ENCODE peak calls at places on chromosomes 5 and 9, in eight cellular contexts. Q is WTC11, V is coronary artery, H is fibroblast of pulmonary artery, T is left ventricle myocardium inferior, F is ascending aorta, M is PC-9, P is stomach. N is an unnamed sample.

GRCh38 chr9:69535911-69536310 is 136.3 kb downstream of the APBA1 start:
- DNase-seq in P (no peak), F (no peak), H (peak), M (no peak), Q (no peak), V (no peak), T (no peak), N (no peak)

GRCh38 chr9:112125961-112126388 is 49.1 kb downstream of the SUSD1 start:
- DNase-seq in F (no peak), M (no peak), T (no peak), V (no peak), P (no peak), Q (no peak), H (no peak), N (no peak)

GRCh38 chr9:73613092-73613701 is 461.5 kb downstream of the ANXA1 start:
- DNase-seq in T (no peak), V (no peak), H (peak), F (no peak), Q (no peak), P (no peak), M (no peak), N (no peak)

GRCh38 chr5:154737667-154738320 is 17.4 kb upstream of the LARP1 start:
- DNase-seq in V (no peak), Q (no peak), M (no peak), F (no peak), H (no peak), P (no peak), T (no peak), N (no peak)

GRCh38 chr5:180333661-180334060 is 19.5 kb downstream of the GFPT2 start:
- DNase-seq in P (no peak), T (no peak), V (no peak), Q (no peak), M (peak), F (no peak), H (peak), N (no peak)

GRCh38 chr9:69975681-69976080 is 68.0 kb upstream of the MAMDC2 start:
- DNase-seq in T (no peak), P (no peak), F (no peak), H (no peak), M (no peak), Q (no peak), V (no peak), N (no peak)

GRCh38 chr5:113147088-113147487 is 170.5 kb downstream of the DCP2 start:
- DNase-seq in T (no peak), M (no peak), P (no peak), Q (no peak), V (no peak), H (peak), F (no peak), N (no peak)

GRCh38 chr9:127935765-127936221 is 1.9 kb downstream of the DPM2 start:
- DNase-seq in H (no peak), Q (no peak), F (no peak), P (no peak), T (no peak), V (no peak), M (no peak), N (peak)

GRCh38 chr5:168207450-168208029 is 83.9 kb upstream of the WWC1 start:
- DNase-seq in P (no peak), T (no peak), H (no peak), Q (no peak), V (no peak), F (no peak), M (no peak), N (no peak)

GRCh38 chr5:180682560-180682959 is 33.2 kb upstream of the FLT4 start:
- DNase-seq in H (no peak), Q (no peak), T (no peak), V (no peak), P (no peak), M (no peak), F (no peak), N (no peak)

GRCh38 chr9:134677743-134678142 is 36.1 kb downstream of the COL5A1 start:
- DNase-seq in H (no peak), V (no peak), T (no peak), F (no peak), M (no peak), Q (no peak), P (no peak), N (no peak)

GRCh38 chr9:114737118-114737517 is 55.1 kb upstream of the TEX48 start:
- DNase-seq in T (no peak), Q (no peak), P (no peak), H (no peak), F (no peak), V (no peak), M (no peak), N (peak)

GRCh38 chr5:158277276-158277675 is 418.3 kb upstream of the CLINT1 start:
- DNase-seq in F (no peak), Q (no peak), T (no peak), H (no peak), P (no peak), M (no peak), V (no peak), N (no peak)

GRCh38 chr5:167916706-167917105 is 374.7 kb upstream of the WWC1 start:
- DNase-seq in T (peak), V (no peak), F (peak), M (no peak), H (peak), P (no peak), Q (no peak), N (no peak)

GRCh38 chr9:94002316-94003140 is 47.4 kb upstream of the BARX1 start:
- DNase-seq in H (peak), Q (peak), T (no peak), V (no peak), M (peak), P (peak), F (no peak), N (peak)

GRCh38 chr5:72648511-72648910 is 141.3 kb upstream of the ZNF366 start:
- DNase-seq in F (no peak), P (no peak), Q (no peak), T (no peak), M (no peak), H (no peak), V (no peak), N (no peak)

GRCh38 chr5:572398-573019 is 39.6 kb upstream of the CEP72 start:
- DNase-seq in P (no peak), V (peak), T (no peak), F (no peak), M (no peak), H (no peak), Q (no peak), N (no peak)

GRCh38 chr9:116933251-116933650 is 246.1 kb downstream of the TRIM32 start:
- DNase-seq in P (no peak), H (no peak), M (no peak), F (no peak), V (no peak), T (no peak), Q (no peak), N (no peak)

GRCh38 chr5:148989567-148989966 is 73.3 kb downstream of the SH3TC2 start:
- DNase-seq in F (no peak), V (no peak), H (no peak), P (no peak), Q (no peak), T (no peak), M (no peak), N (no peak)

GRCh38 chr9:3292311-3292710 is 233.5 kb downstream of the RFX3 start:
- DNase-seq in Q (no peak), V (no peak), P (no peak), F (no peak), T (no peak), H (no peak), M (no peak), N (no peak)

GRCh38 chr9:37953775-37954437 is 50.0 kb upstream of the SLC25A51 start:
- DNase-seq in T (no peak), H (peak), M (peak), F (peak), Q (no peak), V (no peak), P (no peak), N (peak)

GRCh38 chr5:57124014-57124413 is 49.8 kb upstream of the GPBP1 start:
- DNase-seq in T (no peak), P (no peak), F (no peak), V (no peak), M (no peak), Q (no peak), H (no peak), N (no peak)

GRCh38 chr5:36442352-36442751 is 140.7 kb upstream of the RANBP3L start:
- DNase-seq in V (no peak), T (no peak), H (no peak), F (no peak), P (peak), M (peak), Q (no peak), N (no peak)

GRCh38 chr9:91207889-91208651 is 153.6 kb downstream of the AUH start:
- DNase-seq in Q (no peak), M (no peak), T (no peak), H (peak), V (no peak), P (no peak), F (no peak), N (peak)

GRCh38 chr5:96572864-96573512 is 89.2 kb upstream of the CAST start:
- DNase-seq in H (peak), V (no peak), M (peak), P (no peak), F (no peak), T (no peak), Q (no peak), N (no peak)

GRCh38 chr9:108631890-108632289 is 223.9 kb downstream of the ACTL7B start:
- DNase-seq in H (no peak), T (no peak), F (no peak), V (no peak), P (no peak), M (no peak), Q (no peak), N (no peak)

GRCh38 chr9:121500165-121500478 is 478 bp upstream of the GGTA1 start:
- DNase-seq in M (no peak), P (no peak), F (no peak), V (no peak), Q (no peak), T (no peak), H (no peak), N (no peak)

GRCh38 chr5:59745422-59745863 is 148.1 kb downstream of the PDE4D start:
- DNase-seq in T (no peak), P (peak), M (no peak), Q (no peak), H (peak), F (no peak), V (peak), N (no peak)

GRCh38 chr5:74433255-74434123 is 207.0 kb downstream of the ENC1 start:
- DNase-seq in P (no peak), H (peak), F (no peak), V (no peak), Q (peak), T (no peak), M (no peak), N (no peak)

GRCh38 chr9:110588296-110588695 is 8.8 kb upstream of the SVEP1 start:
- DNase-seq in Q (no peak), H (no peak), P (no peak), T (no peak), V (no peak), M (no peak), F (no peak), N (no peak)

GRCh38 chr5:65186646-65187227 is 295.0 kb downstream of the ADAMTS6 start:
- DNase-seq in V (no peak), P (no peak), T (no peak), M (no peak), F (no peak), H (peak), Q (no peak), N (no peak)

GRCh38 chr5:92435781-92436180 is 1052.7 kb upstream of the ARRDC3 start:
- DNase-seq in T (no peak), V (no peak), M (no peak), Q (no peak), H (no peak), P (no peak), F (no peak), N (no peak)

GRCh38 chr5:83554133-83554532 is 82.6 kb downstream of the VCAN start:
- DNase-seq in T (no peak), Q (no peak), P (no peak), M (no peak), V (no peak), F (no peak), H (no peak), N (no peak)

GRCh38 chr9:80699551-80699998 is 989.8 kb downstream of the TLE1 start:
- DNase-seq in M (no peak), H (peak), V (no peak), Q (no peak), T (no peak), F (no peak), P (no peak), N (no peak)

GRCh38 chr5:34410411-34411139 is 245.6 kb upstream of the RAI14 start:
- DNase-seq in P (no peak), V (no peak), Q (peak), M (peak), F (no peak), H (no peak), T (no peak), N (no peak)

GRCh38 chr5:102858808-102859207 is 103.7 kb downstream of the PAM start:
- DNase-seq in F (no peak), T (no peak), H (peak), V (no peak), P (no peak), M (no peak), Q (no peak), N (no peak)

GRCh38 chr5:172664018-172664417 is 23.0 kb downstream of the NEURL1B start:
- DNase-seq in H (no peak), T (no peak), Q (no peak), M (no peak), V (no peak), F (no peak), P (no peak), N (no peak)

GRCh38 chr5:172665049-172665541 is 24.0 kb downstream of the NEURL1B start:
- DNase-seq in M (no peak), T (no peak), V (no peak), Q (no peak), P (no peak), F (no peak), H (no peak), N (no peak)

GRCh38 chr5:172667786-172668735 is 27.0 kb downstream of the NEURL1B start:
- DNase-seq in Q (no peak), P (no peak), H (no peak), V (no peak), F (no peak), T (no peak), M (no peak), N (no peak)

GRCh38 chr5:172669808-172670402 is 28.8 kb downstream of the NEURL1B start:
- DNase-seq in T (no peak), Q (peak), V (no peak), H (no peak), M (no peak), F (no peak), P (no peak), N (no peak)

GRCh38 chr5:172666251-172666650 is 25.2 kb downstream of the NEURL1B start:
- DNase-seq in Q (peak), P (no peak), H (peak), T (no peak), F (no peak), M (peak), V (no peak), N (no peak)
- TF ChIP-seq CTCF in Q (no peak), P (no peak), H (no peak), T (peak), F (peak), M (no peak), V (no peak), N (no peak)

GRCh38 chr5:164597293-164597900 is 1092.0 kb downstream of the MAT2B start:
- DNase-seq in T (no peak), Q (peak), V (no peak), M (no peak), H (no peak), F (no peak), P (no peak), N (peak)
- TF ChIP-seq CTCF in T (no peak), Q (peak), V (no peak), M (peak), H (no peak), F (no peak), P (no peak), N (peak)

DNA sequence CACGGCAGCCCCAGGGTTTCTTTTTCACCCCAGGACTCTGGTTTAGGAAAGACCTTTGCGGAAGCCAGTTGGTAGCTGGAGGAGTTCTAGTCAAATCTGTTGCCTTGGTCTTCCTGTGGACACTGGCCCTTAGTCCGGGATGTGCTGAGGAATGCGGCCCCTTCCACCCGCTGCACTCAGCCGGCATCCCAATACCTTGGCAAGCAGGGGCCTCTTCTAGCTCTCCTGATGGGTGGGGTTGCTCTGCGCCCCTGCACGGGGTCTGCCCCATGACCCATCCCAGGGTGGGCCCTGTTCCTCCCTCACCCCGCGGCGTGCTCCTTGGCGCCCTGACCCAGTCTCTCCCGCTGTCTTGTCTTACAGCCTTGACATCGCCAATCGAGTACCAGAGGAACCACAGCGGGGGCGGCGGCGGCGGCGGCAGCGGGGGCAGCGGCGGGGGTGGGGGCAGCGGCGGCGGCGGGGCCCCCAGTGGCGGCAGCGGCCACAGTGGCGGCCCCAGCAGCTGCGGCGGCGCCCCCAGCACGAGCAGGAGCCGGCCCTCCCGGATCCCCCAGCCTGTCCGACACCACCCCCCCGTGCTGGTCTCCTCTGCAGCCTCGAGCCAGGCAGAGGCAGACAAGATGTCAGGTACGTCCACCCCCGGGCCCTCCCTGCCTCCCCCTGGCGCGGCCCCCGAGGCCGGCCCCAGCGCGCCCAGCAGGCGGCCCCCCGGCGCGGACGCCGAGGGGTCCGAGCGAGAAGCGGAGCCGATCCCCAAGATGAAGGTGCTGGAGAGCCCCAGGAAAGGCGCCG is 94.3 kb upstream of the OTULINL start:
- DNase-seq in T (no peak), M (no peak), P (no peak), V (no peak), F (no peak), Q (no peak), H (no peak), N (no peak)
- TF ChIP-seq CTCF in T (no peak), M (no peak), P (no peak), V (no peak), F (no peak), Q (no peak), H (no peak), N (no peak)

GRCh38 chr9:12889402-12890106 is 114.7 kb downstream of the LURAP1L start:
- DNase-seq in P (no peak), F (no peak), Q (no peak), V (no peak), T (no peak), M (no peak), H (no peak), N (no peak)

GRCh38 chr9:12880406-12881016 is 105.7 kb downstream of the LURAP1L start:
- DNase-seq in V (no peak), H (no peak), P (no peak), T (no peak), Q (no peak), F (no peak), M (no peak), N (no peak)

GRCh38 chr9:12882430-12882829 is 107.6 kb downstream of the LURAP1L start:
- DNase-seq in V (no peak), M (no peak), P (no peak), Q (no peak), F (no peak), T (no peak), H (peak), N (no peak)

GRCh38 chr9:12884736-12885395 is 110.0 kb downstream of the LURAP1L start:
- DNase-seq in F (no peak), Q (no peak), T (no peak), V (no peak), M (no peak), H (peak), P (no peak), N (no peak)
- TF ChIP-seq CTCF in F (peak), Q (no peak), T (peak), V (peak), M (peak), H (peak), P (peak), N (no peak)